ENCODE peak calls at places on chromosome X, in five cellular contexts. D is NCI-H510A; I is activated T-cell treated with anti-CD3 and anti-CD28 coated beads, Interleukin-2, amount 50 U/mL, for 4 hours; P is A549; K is colonic mucosa. T is an unnamed sample.

GRCh38 chrX:136147320-136147901 is at the start of gene FHL1:
- DNase-seq in P (no peak), K (peak), I (peak), D (no peak), T (peak)

GRCh38 chrX:79268788-79269187 is 98.3 kb downstream of the ITM2A start:
- DNase-seq in K (no peak), I (no peak), P (no peak), D (no peak), T (no peak)

GRCh38 chrX:153635788-153636668 is 11.0 kb upstream of the DUSP9 start:
- DNase-seq in P (peak), K (no peak), I (no peak), D (no peak), T (no peak)

GRCh38 chrX:124518888-124519287 is 172.5 kb downstream of the SH2D1A start:
- DNase-seq in D (no peak), K (no peak), P (no peak), I (no peak), T (no peak)

GRCh38 chrX:103792916-103793540 is 16.4 kb downstream of the PLP1 start:
- DNase-seq in D (no peak), K (no peak), P (no peak), I (no peak), T (no peak)

GRCh38 chrX:74925210-74926088 is at the start of gene NEXMIF:
- DNase-seq in K (peak), D (peak), I (no peak), P (peak), T (no peak)

GRCh38 chrX:70478521-70478920 is 33.9 kb downstream of the DLG3 start:
- DNase-seq in D (no peak), K (no peak), I (no peak), P (no peak), T (no peak)

GRCh38 chrX:2609431-2610238 is 81.5 kb upstream of the CD99 start:
- DNase-seq in D (no peak), K (peak), I (no peak), P (no peak), T (no peak)

GRCh38 chrX:73821921-73822559 is 259.0 kb downstream of the CHIC1 start:
- DNase-seq in I (no peak), K (no peak), P (no peak), D (no peak), T (no peak)

GRCh38 chrX:103678199-103678993 is 8.1 kb downstream of the MORF4L2 start:
- DNase-seq in D (no peak), K (no peak), P (no peak), I (no peak), T (no peak)

GRCh38 chrX:49934148-49934547 is 11.8 kb downstream of the CLCN5 start:
- DNase-seq in I (no peak), P (no peak), D (no peak), K (no peak), T (no peak)

GRCh38 chrX:75107863-75108509 is 48.1 kb downstream of the ABCB7 start:
- DNase-seq in K (no peak), I (no peak), P (no peak), D (no peak), T (no peak)

GRCh38 chrX:123731258-123731986 is 1.4 kb downstream of the THOC2 start:
- DNase-seq in D (peak), K (peak), I (no peak), P (no peak), T (peak)

GRCh38 chrX:119622356-119623232 is 16.4 kb upstream of the NKRF start:
- DNase-seq in K (peak), D (no peak), P (no peak), I (no peak), T (no peak)

GRCh38 chrX:15336023-15336413 is 695 bp upstream of the PIGA start:
- DNase-seq in I (peak), D (peak), P (peak), K (no peak), T (peak)

GRCh38 chrX:71652405-71652804 is 14.9 kb upstream of the LOC101059915 start:
- DNase-seq in I (peak), D (peak), P (peak), K (peak), T (peak)

GRCh38 chrX:38494239-38494823 is 67.0 kb upstream of the TSPAN7 start:
- DNase-seq in K (no peak), D (no peak), P (no peak), I (no peak), T (no peak)

GRCh38 chrX:139025822-139026221 is 314.3 kb upstream of the FGF13 start:
- DNase-seq in I (no peak), K (no peak), D (no peak), P (no peak), T (no peak)

GRCh38 chrX:76893930-76894329 is 466.4 kb downstream of the MAGEE1 start:
- DNase-seq in I (no peak), P (peak), D (no peak), K (no peak), T (no peak)

T was measured in Ammon's horn.